ENCODE peak calls at places on chromosomes 7 and 10, in nine cellular contexts. One of them, this sample, is unnamed.

GRCh38 chr7:40810274-40810673 is 675.5 kb downstream of the SUGCT start:
- DNase-seq in smooth muscle cell of the brain vasculature: no peak
- DNase-seq in tibial artery: no peak
- DNase-seq in posterior cingulate gyrus: no peak
- DNase-seq in mucosa of gallbladder: no peak
- DNase-seq in lung: no peak
- DNase-seq in IMR-90: no peak
- DNase-seq in occipital lobe: no peak
- DNase-seq in type B pancreatic cell: no peak
- DNase-seq in this sample: no peak

GRCh38 chr7:50696810-50697582 is 85.7 kb downstream of the GRB10 start:
- DNase-seq in posterior cingulate gyrus: no peak
- DNase-seq in IMR-90: no peak
- DNase-seq in type B pancreatic cell: no peak
- DNase-seq in mucosa of gallbladder: no peak
- DNase-seq in smooth muscle cell of the brain vasculature: no peak
- DNase-seq in lung: no peak
- DNase-seq in tibial artery: no peak
- DNase-seq in occipital lobe: no peak
- DNase-seq in this sample: no peak

GRCh38 chr7:151080091-151080521 is 503 bp downstream of the FASTK start:
- DNase-seq in type B pancreatic cell: no peak
- DNase-seq in posterior cingulate gyrus: peak; percentile 66
- DNase-seq in occipital lobe: no peak
- DNase-seq in mucosa of gallbladder: no peak
- DNase-seq in tibial artery: no peak
- DNase-seq in smooth muscle cell of the brain vasculature: no peak
- DNase-seq in IMR-90: no peak
- DNase-seq in lung: no peak
- DNase-seq in this sample: no peak

GRCh38 chr7:22550514-22551010 is 50.6 kb upstream of the STEAP1B start:
- DNase-seq in mucosa of gallbladder: no peak
- DNase-seq in IMR-90: no peak
- DNase-seq in tibial artery: no peak
- DNase-seq in lung: no peak
- DNase-seq in type B pancreatic cell: no peak
- DNase-seq in occipital lobe: no peak
- DNase-seq in posterior cingulate gyrus: no peak
- DNase-seq in smooth muscle cell of the brain vasculature: no peak
- DNase-seq in this sample: no peak

GRCh38 chr10:72637398-72637857 is 11.5 kb upstream of the MICU1 start:
- DNase-seq in mucosa of gallbladder: peak; percentile 28
- DNase-seq in smooth muscle cell of the brain vasculature: no peak
- DNase-seq in posterior cingulate gyrus: no peak
- DNase-seq in type B pancreatic cell: no peak
- DNase-seq in tibial artery: peak; percentile 37
- DNase-seq in lung: peak; percentile 29
- DNase-seq in occipital lobe: no peak
- DNase-seq in IMR-90: peak; percentile 78
- DNase-seq in this sample: no peak

GRCh38 chr7:157682946-157683239 is 346.1 kb downstream of the DNAJB6 start:
- DNase-seq in type B pancreatic cell: no peak
- DNase-seq in occipital lobe: no peak
- DNase-seq in lung: no peak
- DNase-seq in IMR-90: no peak
- DNase-seq in smooth muscle cell of the brain vasculature: no peak
- DNase-seq in posterior cingulate gyrus: no peak
- DNase-seq in tibial artery: no peak
- DNase-seq in mucosa of gallbladder: no peak
- DNase-seq in this sample: no peak

GRCh38 chr10:69628876-69629275 is 1.2 kb upstream of the FAM241B start:
- DNase-seq in mucosa of gallbladder: peak; percentile 7
- DNase-seq in IMR-90: no peak
- DNase-seq in smooth muscle cell of the brain vasculature: no peak
- DNase-seq in tibial artery: no peak
- DNase-seq in occipital lobe: no peak
- DNase-seq in lung: peak; percentile 18
- DNase-seq in type B pancreatic cell: peak; percentile 18
- DNase-seq in posterior cingulate gyrus: no peak
- DNase-seq in this sample: no peak

GRCh38 chr7:100859856-100860255 is 7.3 kb upstream of the TRIP6 start:
- DNase-seq in tibial artery: no peak
- DNase-seq in type B pancreatic cell: no peak
- DNase-seq in mucosa of gallbladder: no peak
- DNase-seq in occipital lobe: no peak
- DNase-seq in IMR-90: no peak
- DNase-seq in smooth muscle cell of the brain vasculature: no peak
- DNase-seq in posterior cingulate gyrus: peak; percentile 65
- DNase-seq in lung: no peak
- DNase-seq in this sample: no peak

GRCh38 chr7:26198133-26198780 is 2.3 kb downstream of the HNRNPA2B1 start:
- DNase-seq in mucosa of gallbladder: no peak
- DNase-seq in occipital lobe: no peak
- DNase-seq in lung: no peak
- DNase-seq in type B pancreatic cell: no peak
- DNase-seq in posterior cingulate gyrus: no peak
- DNase-seq in smooth muscle cell of the brain vasculature: no peak
- DNase-seq in tibial artery: no peak
- DNase-seq in IMR-90: no peak
- DNase-seq in this sample: no peak

GRCh38 chr7:87934699-87935372 is 785 bp downstream of the ADAM22 start:
- DNase-seq in occipital lobe: peak; percentile 45
- DNase-seq in smooth muscle cell of the brain vasculature: no peak
- DNase-seq in IMR-90: no peak
- DNase-seq in mucosa of gallbladder: no peak
- DNase-seq in posterior cingulate gyrus: peak; percentile 90
- DNase-seq in type B pancreatic cell: no peak
- DNase-seq in lung: no peak
- DNase-seq in tibial artery: no peak
- DNase-seq in this sample: no peak

GRCh38 chr7:112383671-112384417 is 66.4 kb upstream of the IFRD1 start:
- DNase-seq in smooth muscle cell of the brain vasculature: no peak
- DNase-seq in occipital lobe: no peak
- DNase-seq in mucosa of gallbladder: no peak
- DNase-seq in tibial artery: no peak
- DNase-seq in IMR-90: no peak
- DNase-seq in type B pancreatic cell: no peak
- DNase-seq in posterior cingulate gyrus: no peak
- DNase-seq in lung: no peak
- DNase-seq in this sample: no peak

GRCh38 chr7:55588379-55588699 is 16.0 kb upstream of the VOPP1 start:
- DNase-seq in tibial artery: no peak
- DNase-seq in posterior cingulate gyrus: no peak
- DNase-seq in type B pancreatic cell: no peak
- DNase-seq in occipital lobe: no peak
- DNase-seq in lung: no peak
- DNase-seq in mucosa of gallbladder: no peak
- DNase-seq in IMR-90: no peak
- DNase-seq in smooth muscle cell of the brain vasculature: no peak
- DNase-seq in this sample: no peak

GRCh38 chr10:30583778-30584415 is 45.7 kb downstream of the LYZL2 start:
- DNase-seq in mucosa of gallbladder: peak; percentile 88
- DNase-seq in type B pancreatic cell: no peak
- DNase-seq in occipital lobe: no peak
- DNase-seq in lung: peak; percentile 75
- DNase-seq in posterior cingulate gyrus: no peak
- DNase-seq in smooth muscle cell of the brain vasculature: peak; percentile 49
- DNase-seq in tibial artery: peak; percentile 70
- DNase-seq in IMR-90: peak; percentile 77
- DNase-seq in this sample: peak; percentile 79

GRCh38 chr10:132532784-132533560 is 4.6 kb upstream of the INPP5A start:
- DNase-seq in type B pancreatic cell: no peak
- DNase-seq in lung: no peak
- DNase-seq in occipital lobe: no peak
- DNase-seq in mucosa of gallbladder: no peak
- DNase-seq in IMR-90: peak; percentile 87
- DNase-seq in tibial artery: no peak
- DNase-seq in smooth muscle cell of the brain vasculature: peak; percentile 39
- DNase-seq in posterior cingulate gyrus: peak; percentile 5
- DNase-seq in this sample: no peak

GRCh38 chr10:124680675-124681074 is 63.5 kb downstream of the FAM53B start:
- DNase-seq in mucosa of gallbladder: peak; percentile 90
- DNase-seq in IMR-90: peak; percentile 32
- DNase-seq in lung: peak; percentile 63
- DNase-seq in smooth muscle cell of the brain vasculature: no peak
- DNase-seq in type B pancreatic cell: no peak
- DNase-seq in tibial artery: peak; percentile 86
- DNase-seq in posterior cingulate gyrus: peak; percentile 86
- DNase-seq in occipital lobe: no peak
- DNase-seq in this sample: no peak

GRCh38 chr10:84344560-84344959 is 16.2 kb downstream of the CCSER2 start:
- DNase-seq in IMR-90: no peak
- DNase-seq in smooth muscle cell of the brain vasculature: no peak
- DNase-seq in lung: no peak
- DNase-seq in posterior cingulate gyrus: no peak
- DNase-seq in type B pancreatic cell: no peak
- DNase-seq in tibial artery: no peak
- DNase-seq in mucosa of gallbladder: no peak
- DNase-seq in occipital lobe: no peak
- DNase-seq in this sample: no peak

GRCh38 chr10:124721295-124722052 is 22.7 kb downstream of the FAM53B start:
- DNase-seq in lung: no peak
- DNase-seq in posterior cingulate gyrus: peak; percentile 86
- DNase-seq in IMR-90: no peak
- DNase-seq in smooth muscle cell of the brain vasculature: no peak
- DNase-seq in occipital lobe: peak; percentile 58
- DNase-seq in type B pancreatic cell: no peak
- DNase-seq in mucosa of gallbladder: no peak
- DNase-seq in tibial artery: peak; percentile 67
- DNase-seq in this sample: no peak

GRCh38 chr7:32914186-32914585 is 22.6 kb upstream of the KBTBD2 start:
- DNase-seq in posterior cingulate gyrus: no peak
- DNase-seq in lung: no peak
- DNase-seq in mucosa of gallbladder: no peak
- DNase-seq in type B pancreatic cell: no peak
- DNase-seq in smooth muscle cell of the brain vasculature: no peak
- DNase-seq in occipital lobe: no peak
- DNase-seq in tibial artery: no peak
- DNase-seq in IMR-90: no peak
- DNase-seq in this sample: no peak

GRCh38 chr7:137020351-137020750 is 151.9 kb downstream of the CHRM2 start:
- DNase-seq in type B pancreatic cell: no peak
- DNase-seq in IMR-90: peak; percentile 45
- DNase-seq in posterior cingulate gyrus: no peak
- DNase-seq in tibial artery: no peak
- DNase-seq in smooth muscle cell of the brain vasculature: peak; percentile 69
- DNase-seq in occipital lobe: no peak
- DNase-seq in mucosa of gallbladder: no peak
- DNase-seq in lung: no peak
- DNase-seq in this sample: no peak

GRCh38 chr10:11165591-11166543 is 148.2 kb downstream of the CELF2 start:
- DNase-seq in smooth muscle cell of the brain vasculature: no peak
- DNase-seq in posterior cingulate gyrus: peak; percentile 90
- DNase-seq in lung: no peak
- DNase-seq in IMR-90: no peak
- DNase-seq in mucosa of gallbladder: peak; percentile 47
- DNase-seq in type B pancreatic cell: no peak
- DNase-seq in occipital lobe: no peak
- DNase-seq in tibial artery: peak; percentile 75
- DNase-seq in this sample: no peak

GRCh38 chr7:2471022-2471329 is 5.2 kb downstream of the GRIFIN start:
- DNase-seq in mucosa of gallbladder: no peak
- DNase-seq in occipital lobe: no peak
- DNase-seq in IMR-90: peak; percentile 74
- DNase-seq in smooth muscle cell of the brain vasculature: no peak
- DNase-seq in type B pancreatic cell: no peak
- DNase-seq in tibial artery: no peak
- DNase-seq in lung: no peak
- DNase-seq in posterior cingulate gyrus: no peak
- DNase-seq in this sample: no peak

This sample was measured in left lobe of liver.